ENCODE peak calls at places on chromosomes 11 and 22, in five cellular contexts. I is fibroblast of lung, D is neural progenitor cell, Q is SK-N-SH, O is mesendoderm. C is an unnamed sample.

GRCh38 chr11:57324154-57324885 is 432 bp downstream of the TNKS1BP1 start:
- DNase-seq in D (peak; percentile 88), O (peak; percentile 88), Q (peak; percentile 94), I (peak; percentile 52), C (peak; percentile 83)

GRCh38 chr11:92866679-92867282 is 102.7 kb upstream of the MTNR1B start:
- DNase-seq in O (no peak), D (no peak), I (no peak), Q (no peak), C (no peak)

GRCh38 chr11:45366196-45366595 is 80.1 kb upstream of the SYT13 start:
- DNase-seq in Q (no peak), O (no peak), I (no peak), D (no peak), C (no peak)

GRCh38 chr11:72578991-72579815 is 95.0 kb downstream of the PDE2A start:
- DNase-seq in I (no peak), Q (no peak), O (no peak), D (no peak), C (no peak)

GRCh38 chr11:9276571-9276970 is 11.4 kb upstream of the DENND5A start:
- DNase-seq in I (no peak), D (no peak), Q (no peak), O (no peak), C (no peak)

GRCh38 chr11:13297917-13298356 is 20.3 kb downstream of the BMAL1 start:
- DNase-seq in Q (no peak), D (no peak), O (no peak), I (no peak), C (no peak)

GRCh38 chr11:125338886-125339811 is 156.9 kb downstream of the FEZ1 start:
- DNase-seq in Q (peak; percentile 61), D (no peak), O (no peak), I (peak; percentile 20), C (no peak)

GRCh38 chr11:116602637-116602942 is 170.2 kb downstream of the BUD13 start:
- DNase-seq in I (no peak), O (peak; percentile 38), D (no peak), Q (no peak), C (no peak)

GRCh38 chr22:25112538-25113253 is 87.0 kb upstream of the CRYBB3 start:
- DNase-seq in O (peak; percentile 44), I (no peak), D (no peak), Q (no peak), C (no peak)

GRCh38 chr22:25109878-25110595 is 89.6 kb upstream of the CRYBB3 start:
- DNase-seq in O (no peak), I (no peak), D (no peak), Q (no peak), C (no peak)

GRCh38 chr22:25110846-25111578 is 88.6 kb upstream of the CRYBB3 start:
- DNase-seq in O (peak; percentile 97), D (peak; percentile 91), Q (peak; percentile 86), I (peak; percentile 78), C (peak; percentile 61)

GRCh38 chr22:25111579-25112517 is 87.8 kb upstream of the CRYBB3 start:
- DNase-seq in Q (peak; percentile 51), O (peak; percentile 28), I (no peak), D (no peak), C (no peak)

DNA sequence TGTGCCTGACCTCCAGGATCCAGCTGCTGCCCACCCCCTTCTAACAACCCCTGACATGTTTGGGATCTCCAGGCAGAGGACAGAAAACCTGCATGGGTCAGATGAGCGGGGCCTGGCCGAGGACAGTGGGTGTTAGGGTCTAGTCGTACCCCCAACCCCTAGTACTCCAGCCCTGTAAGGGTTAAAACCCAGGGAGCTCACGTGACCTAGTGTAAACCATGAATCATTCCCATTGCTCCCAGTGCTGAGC is 89.1 kb upstream of the CRYBB3 start:
- DNase-seq in D (no peak), O (no peak), I (no peak), Q (no peak), C (no peak)
- H3K9ac ChIP-seq in D (no peak overlapping the region), O (no peak overlapping the region), I (no peak overlapping the region), Q (peak overlapping the region; percentile 49), C (no peak overlapping the region)

GRCh38 chr22:49997932-49998717 is 14.4 kb downstream of the IL17REL start:
- DNase-seq in O (no peak), D (no peak), I (no peak), Q (peak; percentile 28), C (no peak)
- H3K9ac ChIP-seq in O (no peak overlapping the region), D (no peak overlapping the region), I (no peak overlapping the region), Q (no peak overlapping the region), C (no peak overlapping the region)

DNA sequence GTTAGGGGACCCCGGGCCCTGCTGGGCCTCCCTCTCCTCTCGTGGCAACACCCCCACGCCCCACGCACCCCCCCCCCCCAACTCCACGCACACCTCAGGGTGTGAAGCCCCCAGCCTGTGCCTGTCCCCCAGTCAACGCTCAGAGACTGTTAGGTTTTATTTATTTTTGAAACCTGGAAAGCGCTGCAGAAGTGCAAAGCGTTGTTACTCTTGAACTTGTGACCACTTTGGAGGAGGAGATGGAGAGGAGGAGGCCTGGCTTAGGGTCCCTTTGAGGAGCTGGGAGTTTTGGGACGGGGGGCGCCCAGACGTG is 929 bp downstream of the PIK3IP1 start:
- DNase-seq in D (peak; percentile 13), I (no peak), O (no peak), Q (no peak), C (no peak)
- H3K9ac ChIP-seq in D (no peak overlapping the region), I (peak overlapping the region; percentile 73), O (peak overlapping the region; percentile 26), Q (peak overlapping the region; percentile 65), C (no peak overlapping the region)

GRCh38 chr11:61785837-61786402 is 6.5 kb downstream of the TMEM258 start:
- DNase-seq in I (no peak), D (no peak), Q (no peak), O (no peak), C (no peak)
- H3K9ac ChIP-seq in I (no peak overlapping the region), D (no peak overlapping the region), Q (no peak overlapping the region), O (no peak overlapping the region), C (no peak overlapping the region)